ENCODE peak calls at places on chromosome 22, in five cellular contexts. O, E, J, R and B are unnamed samples. For H3K4me1, the result is how much of the 10 kb centered on the place peaks cover.

GRCh38 chr22:36332623-36333331 is 55.0 kb downstream of the MYH9 start:
- DNase-seq in O (no peak), E (peak), J (peak), R (peak), B (peak)

GRCh38 chr22:38062782-38063181 is 5.6 kb downstream of the PICK1 start:
- DNase-seq in O (no peak), J (no peak), R (no peak), E (no peak), B (no peak)

GRCh38 chr22:27150530-27150909 is 493.1 kb downstream of the MIAT start:
- DNase-seq in E (no peak), O (peak), J (no peak), R (no peak), B (no peak)

GRCh38 chr22:30308518-30309230 is 18.1 kb downstream of the TBC1D10A start:
- DNase-seq in R (peak), O (no peak), J (no peak), E (peak), B (no peak)

GRCh38 chr22:49016909-49017768 is 810.5 kb downstream of the BRD1 start:
- DNase-seq in E (no peak), J (no peak), R (no peak), O (no peak), B (peak)

GRCh38 chr22:32144875-32145274 is 14.2 kb downstream of the C22orf42 start:
- DNase-seq in O (no peak), J (no peak), R (no peak), E (no peak), B (no peak)

GRCh38 chr22:38756631-38757463 is 1.0 kb upstream of the SUN2 start:
- DNase-seq in E (no peak), J (no peak), O (no peak), R (no peak), B (no peak)

GRCh38 chr22:38503021-38503420 is 3.1 kb downstream of the DDX17 start:
- DNase-seq in J (peak), O (no peak), R (no peak), E (no peak), B (no peak)

GRCh38 chr22:24155597-24156145 is 25.6 kb upstream of the SUSD2 start:
- DNase-seq in R (peak), O (peak), J (no peak), E (peak), B (peak)

GRCh38 chr22:36324414-36324813 is 63.4 kb downstream of the MYH9 start:
- DNase-seq in E (no peak), O (no peak), J (no peak), R (no peak), B (no peak)

GRCh38 chr22:30483169-30483568 is 11.4 kb upstream of the SEC14L3 start:
- DNase-seq in J (no peak), E (no peak), R (no peak), O (peak), B (no peak)

GRCh38 chr22:17198188-17199130 is 20.8 kb downstream of the ADA2 start:
- DNase-seq in R (no peak), E (no peak), O (no peak), J (no peak), B (no peak)

GRCh38 chr22:28838971-28839370 is 38.6 kb upstream of the XBP1 start:
- DNase-seq in O (no peak), J (no peak), R (no peak), E (no peak), B (no peak)

GRCh38 chr22:30459206-30460052 is 12.4 kb downstream of the SEC14L3 start:
- DNase-seq in O (peak), R (peak), E (no peak), J (no peak), B (no peak)

GRCh38 chr22:27754888-27755480 is 46.6 kb downstream of the MN1 start:
- DNase-seq in O (no peak), R (no peak), J (no peak), E (no peak), B (no peak)

GRCh38 chr22:45064313-45065268 is 54.8 kb upstream of the PHF21B start:
- DNase-seq in J (peak), O (peak), R (peak), E (no peak), B (peak)

GRCh38 chr22:31872209-31872608 is 72.1 kb upstream of the YWHAH start:
- DNase-seq in E (peak), O (no peak), R (no peak), J (no peak), B (no peak)

GRCh38 chr22:18111759-18112330 is 1.2 kb downstream of the TUBA8 start:
- DNase-seq in O (no peak), R (no peak), E (no peak), J (no peak), B (no peak)

GRCh38 chr22:30223303-30223702 is 23.3 kb downstream of the LIF start:
- DNase-seq in O (no peak), E (no peak), J (no peak), R (no peak), B (no peak)

GRCh38 chr22:27726726-27727449 is 74.7 kb downstream of the MN1 start:
- DNase-seq in J (peak), R (peak), E (no peak), O (peak), B (peak)

GRCh38 chr22:18013436-18013835 is 10.9 kb downstream of the MICAL3 start:
- DNase-seq in R (no peak), J (no peak), E (no peak), O (no peak), B (no peak)

GRCh38 chr22:39216143-39216490 is 28.7 kb downstream of the PDGFB start:
- DNase-seq in E (no peak), O (no peak), R (no peak), J (no peak), B (peak)

GRCh38 chr22:31618471-31619176 is 43.4 kb downstream of the PISD start:
- DNase-seq in J (no peak), E (no peak), O (no peak), R (no peak), B (no peak)

GRCh38 chr22:41922940-41923594 is 3.5 kb downstream of the TNFRSF13C start:
- DNase-seq in O (no peak), J (no peak), E (no peak), R (no peak), B (no peak)

GRCh38 chr22:41923595-41924276 is 2.9 kb downstream of the TNFRSF13C start:
- DNase-seq in E (no peak), O (no peak), J (no peak), R (no peak), B (no peak)

GRCh38 chr22:41919357-41920224 is 4.7 kb upstream of the SHISA8 start:
- DNase-seq in O (peak), E (peak), J (no peak), R (peak), B (no peak)

GRCh38 chr22:41920271-41920976 is 5.5 kb upstream of the SHISA8 start:
- DNase-seq in E (no peak), O (no peak), J (no peak), R (no peak), B (no peak)

DNA sequence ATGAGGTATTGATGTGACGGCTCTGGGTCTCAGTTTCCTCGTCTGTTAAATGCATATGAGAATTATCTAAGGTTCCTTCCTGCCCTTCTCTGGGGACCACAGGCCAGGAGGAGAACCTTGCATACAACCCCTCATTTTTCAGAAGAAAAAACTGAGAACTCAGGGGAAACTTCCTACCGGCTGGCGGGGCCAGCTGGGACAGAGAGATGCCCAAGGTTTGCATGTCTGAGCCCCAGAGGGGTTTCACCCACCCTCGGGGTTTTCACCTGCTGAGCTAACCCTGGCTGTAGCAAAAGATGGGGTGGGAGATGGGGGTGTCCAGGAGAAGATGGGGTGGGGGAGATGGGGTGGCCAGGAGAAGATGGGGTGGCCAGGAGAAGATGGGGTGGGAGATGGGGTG is 4.3 kb downstream of the TNFRSF13C start:
- DNase-seq in O (no peak), J (no peak), R (no peak), E (no peak), B (no peak)
- H3K4me1 ChIP-seq in O (under half), J (under half), R (under half), E (under half), B (under half)

DNA sequence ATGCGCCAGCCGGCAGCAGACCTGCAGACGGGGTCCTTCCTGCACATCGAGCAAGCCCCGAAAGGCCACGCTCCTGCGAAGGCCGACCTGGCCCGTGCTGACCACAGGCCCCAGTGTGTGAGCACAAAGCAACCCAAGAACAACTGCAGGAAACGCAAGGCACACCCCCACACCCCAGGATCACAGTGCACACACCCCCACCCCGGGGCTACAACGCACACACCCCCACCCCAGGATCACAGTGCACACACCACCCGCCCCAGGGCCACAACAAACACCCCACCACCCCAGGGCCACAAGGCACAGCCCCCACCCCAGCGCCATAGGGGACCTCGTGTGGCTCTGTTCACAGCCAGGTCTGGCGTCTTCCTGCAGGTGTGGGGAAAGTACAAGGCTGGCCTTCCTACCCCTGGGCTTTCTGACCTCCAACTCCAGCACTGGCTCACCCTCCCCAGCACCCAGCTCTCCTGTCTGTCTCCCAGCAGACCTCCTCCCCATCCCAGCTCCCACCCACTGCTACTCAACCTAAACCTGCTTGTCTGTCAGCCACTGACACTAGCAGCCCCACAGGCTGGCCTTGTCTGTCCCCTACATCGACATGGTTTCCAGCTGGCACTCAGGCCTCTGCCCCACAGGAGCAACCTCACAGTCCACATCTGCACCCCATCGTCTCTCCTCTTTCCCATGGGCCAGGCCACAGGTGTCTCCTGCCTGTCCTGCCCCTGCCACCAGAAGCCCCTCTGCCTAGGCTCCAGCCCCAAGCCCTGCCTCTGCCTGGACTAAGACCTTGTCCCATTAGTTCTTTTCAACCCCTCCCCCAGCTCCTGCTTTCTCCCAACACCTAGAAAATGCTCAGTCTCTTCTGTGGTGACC is 20.5 kb upstream of the EFCAB6 start:
- DNase-seq in E (no peak), J (no peak), O (no peak), R (no peak), B (no peak)
- H3K4me3 ChIP-seq in E (no peak), J (no peak), O (no peak), R (no peak), B (no peak)

GRCh38 chr22:46753360-46753759 is 9.1 kb upstream of the TBC1D22A start:
- DNase-seq in O (no peak), E (no peak), R (no peak), J (no peak), B (no peak)

GRCh38 chr22:46754110-46754799 is 8.2 kb upstream of the TBC1D22A start:
- DNase-seq in E (peak), J (peak), O (peak), R (peak), B (peak)

GRCh38 chr22:46752286-46752685 is 10.2 kb upstream of the TBC1D22A start:
- DNase-seq in E (no peak), J (no peak), R (no peak), O (no peak), B (no peak)

GRCh38 chr22:46753761-46754109 is 8.7 kb upstream of the TBC1D22A start:
- DNase-seq in E (no peak), J (no peak), O (no peak), R (no peak), B (no peak)

DNA sequence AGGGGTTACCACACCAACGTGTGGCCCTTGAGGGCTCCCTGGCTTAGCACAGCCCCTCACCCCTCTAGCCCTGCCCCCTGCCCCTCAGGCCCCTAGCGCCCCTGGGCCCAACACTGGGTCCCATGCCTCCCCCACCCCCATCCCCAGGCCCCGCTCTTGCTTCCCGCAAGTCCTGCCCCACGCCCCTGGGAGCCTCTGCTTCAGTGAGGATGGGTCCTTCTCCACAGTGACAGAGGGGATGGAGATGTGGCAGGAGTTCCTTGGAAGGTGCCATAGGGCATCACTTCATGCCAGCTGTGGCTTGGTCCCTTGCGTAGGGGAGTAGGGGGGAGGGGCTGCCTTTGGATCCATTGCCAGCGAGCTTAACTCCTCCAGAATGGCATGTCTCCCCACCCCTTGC is 9.5 kb upstream of the TBC1D22A start:
- DNase-seq in E (no peak), R (no peak), J (no peak), O (no peak), B (peak)
- H3K4me1 ChIP-seq in E (under half), R (under half), J (half or more), O (under half), B (under half)

GRCh38 chr22:19455033-19455432 is 7.5 kb upstream of the C22orf39 start:
- DNase-seq in R (no peak), E (no peak), J (no peak), O (no peak), B (no peak)
- H3K4me3 ChIP-seq in R (no peak), E (no peak), J (no peak), O (no peak), B (no peak)

GRCh38 chr22:50305658-50306566 is 1.5 kb downstream of the PLXNB2 start:
- DNase-seq in O (peak), J (peak), R (peak), E (peak), B (peak)
- H3K4me1 ChIP-seq in O (half or more), J (half or more), R (half or more), E (half or more), B (under half)

GRCh38 chr22:25979968-25980367 is 189.3 kb upstream of the SEZ6L start:
- DNase-seq in R (no peak), J (no peak), E (no peak), O (no peak), B (no peak)
- H3K4me3 ChIP-seq in R (no peak), J (no peak), E (no peak), O (no peak), B (no peak)

GRCh38 chr22:23069502-23070357 is 589 bp upstream of the GNAZ start:
- DNase-seq in J (peak), R (peak), O (peak), E (peak), B (peak)
- H3K4me1 ChIP-seq in J (under half), R (under half), O (under half), E (under half), B (half or more)